ENCODE peak calls at places on chromosome 6, in four cellular contexts. Z is SW 1271; M is activated CD4-positive, alpha-beta T cell treated with anti-CD3 and anti-CD28 coated beads, Interleukin-2, amount 10 ng/mL, durations not matched to agents 24 days and 14 days; D is A549. S is an unnamed sample.

GRCh38 chr6:17519120-17519519 is 81.0 kb upstream of the FAM8A1 start:
- DNase-seq in D (no peak), Z (no peak), M (no peak), S (no peak)

GRCh38 chr6:18207949-18208348 is 52.7 kb downstream of the KDM1B start:
- DNase-seq in M (no peak), D (no peak), Z (no peak), S (no peak)

GRCh38 chr6:72946766-72947165 is 278.5 kb downstream of the KHDC1L start:
- DNase-seq in M (no peak), Z (no peak), D (peak), S (no peak)

GRCh38 chr6:68728580-68728979 is 93.5 kb downstream of the ADGRB3 start:
- DNase-seq in D (no peak), Z (no peak), M (no peak), S (no peak)

GRCh38 chr6:10210052-10210451 is 204.8 kb downstream of the TFAP2A start:
- DNase-seq in M (no peak), Z (no peak), D (no peak), S (peak)

GRCh38 chr6:27544612-27545260 is 71.8 kb upstream of the ZNF184 start:
- DNase-seq in D (no peak), Z (no peak), M (no peak), S (no peak)

GRCh38 chr6:128029841-128030240 is 129.0 kb upstream of the THEMIS start:
- DNase-seq in Z (no peak), M (no peak), D (no peak), S (no peak)

GRCh38 chr6:107320126-107320525 is 139.2 kb downstream of the PDSS2 start:
- DNase-seq in Z (no peak), M (no peak), D (no peak), S (no peak)

GRCh38 chr6:1602356-1602713 is 7.4 kb upstream of the FOXC1 start:
- DNase-seq in M (no peak), D (no peak), Z (no peak), S (no peak)

GRCh38 chr6:167089243-167090142 is 33.4 kb upstream of the CCR6 start:
- DNase-seq in Z (no peak), M (no peak), D (no peak), S (no peak)

GRCh38 chr6:34056301-34056700 is 89.6 kb downstream of the GRM4 start:
- DNase-seq in M (no peak), D (peak), Z (no peak), S (no peak)

GRCh38 chr6:75288023-75288422 is 3.4 kb upstream of the TMEM30A start:
- DNase-seq in M (no peak), D (no peak), Z (no peak), S (no peak)

GRCh38 chr6:15344186-15344506 is 98.3 kb downstream of the JARID2 start:
- DNase-seq in Z (no peak), D (no peak), M (no peak), S (no peak)

S was measured in T1000.